ENCODE peak calls at places on chromosomes 16 and 17, in ten cellular contexts. L is GM18507, Q is amniotic epithelial cell, P is aorta, U is tibial artery, E is amygdala, V is smooth muscle cell of the brain vasculature, J is NCI-H2171, D is OCI-M1, K is spleen. W is an unnamed sample.

GRCh38 chr16:75238853-75239371 is 12.5 kb downstream of the BCAR1 start:
- DNase-seq in L (no peak), Q (no peak), P (peak), U (peak), E (no peak), V (no peak), J (peak), D (no peak), K (no peak), W (no peak)

GRCh38 chr17:80243526-80244433 is 16.9 kb upstream of the RNF213 start:
- DNase-seq in L (no peak), Q (no peak), P (no peak), U (peak), E (no peak), V (no peak), J (no peak), D (no peak), K (no peak), W (no peak)

GRCh38 chr16:67848118-67848517 is 625 bp upstream of the CENPT start:
- DNase-seq in L (no peak), Q (no peak), P (no peak), U (no peak), E (no peak), V (no peak), J (no peak), D (no peak), K (no peak), W (no peak)

GRCh38 chr16:11580451-11581086 is 6.2 kb downstream of the LITAF start:
- DNase-seq in L (no peak), Q (no peak), P (peak), U (no peak), E (no peak), V (no peak), J (no peak), D (no peak), K (peak), W (no peak)

GRCh38 chr17:16910341-16910740 is 61.6 kb downstream of the TNFRSF13B start:
- DNase-seq in L (no peak), Q (no peak), P (no peak), U (no peak), E (no peak), V (no peak), J (no peak), D (no peak), K (peak), W (no peak)

GRCh38 chr17:38674749-38675615 is at the start of gene EPOP:
- DNase-seq in L (peak), Q (peak), P (peak), U (peak), E (peak), V (no peak), J (peak), D (peak), K (peak), W (peak)

GRCh38 chr16:48156790-48157209 is 1.0 kb upstream of the ABCC12 start:
- DNase-seq in L (peak), Q (peak), P (peak), U (peak), E (peak), V (peak), J (peak), D (peak), K (peak), W (peak)

GRCh38 chr16:67514382-67514828 is 14.2 kb upstream of the RIPOR1 start:
- DNase-seq in L (no peak), Q (peak), P (peak), U (peak), E (no peak), V (no peak), J (peak), D (peak), K (peak), W (peak)

GRCh38 chr17:68704897-68705296 is 103.7 kb upstream of the FAM20A start:
- DNase-seq in L (no peak), Q (peak), P (no peak), U (no peak), E (peak), V (no peak), J (no peak), D (no peak), K (no peak), W (no peak)

GRCh38 chr17:34763727-34764665 is 184.6 kb downstream of the TMEM132E start:
- DNase-seq in L (no peak), Q (no peak), P (no peak), U (no peak), E (no peak), V (no peak), J (no peak), D (no peak), K (no peak), W (no peak)

GRCh38 chr17:27755706-27756466 is 44.4 kb downstream of the NOS2 start:
- DNase-seq in L (no peak), Q (no peak), P (no peak), U (no peak), E (no peak), V (no peak), J (no peak), D (no peak), K (no peak), W (no peak)

GRCh38 chr17:48043171-48043570 is 5.0 kb upstream of the NFE2L1 start:
- DNase-seq in L (no peak), Q (no peak), P (no peak), U (no peak), E (no peak), V (no peak), J (peak), D (no peak), K (no peak), W (peak)

GRCh38 chr16:65284583-65284982 is 162.7 kb upstream of the CDH11 start:
- DNase-seq in L (no peak), Q (peak), P (no peak), U (no peak), E (no peak), V (no peak), J (no peak), D (no peak), K (no peak), W (no peak)

GRCh38 chr16:50282010-50282538 is 15.7 kb downstream of the ADCY7 start:
- DNase-seq in L (peak), Q (peak), P (peak), U (peak), E (no peak), V (no peak), J (no peak), D (peak), K (peak), W (peak)

GRCh38 chr17:57530508-57530907 is 214.6 kb downstream of the CCDC182 start:
- DNase-seq in L (no peak), Q (peak), P (no peak), U (no peak), E (no peak), V (no peak), J (no peak), D (no peak), K (no peak), W (no peak)

GRCh38 chr16:13852827-13853226 is 67.1 kb upstream of the ERCC4 start:
- DNase-seq in L (no peak), Q (no peak), P (no peak), U (no peak), E (no peak), V (no peak), J (no peak), D (no peak), K (no peak), W (no peak)

GRCh38 chr17:56913000-56913866 is 616 bp downstream of the TRIM25 start:
- DNase-seq in L (no peak), Q (no peak), P (peak), U (no peak), E (no peak), V (no peak), J (peak), D (peak), K (no peak), W (no peak)

W was measured in NB4.